ENCODE peak calls at places on chromosomes 7 and 10, in eight cellular contexts. One of them, this sample, is unnamed.

GRCh38 chr10:84205853-84206513 is 11.6 kb downstream of the CDHR1 start:
- DNase-seq in choroid plexus epithelial cell: no peak
- DNase-seq in epithelial cell of esophagus: no peak
- DNase-seq in Kasumi-1: no peak
- DNase-seq in ACHN: no peak
- DNase-seq in activated gamma-delta T cell treated with Interleukin-2 at 50 U/mL for 16 hours: no peak
- DNase-seq in NCI-H1694 treated with DMSO at 0.1 percent for 48 hours: no peak
- DNase-seq in ovary: no peak
- DNase-seq in this sample: no peak

GRCh38 chr7:75931676-75932075 is 16.7 kb downstream of the POR start:
- DNase-seq in choroid plexus epithelial cell: no peak
- DNase-seq in epithelial cell of esophagus: no peak
- DNase-seq in Kasumi-1: no peak
- DNase-seq in ACHN: no peak
- DNase-seq in activated gamma-delta T cell treated with Interleukin-2 at 50 U/mL for 16 hours: no peak
- DNase-seq in NCI-H1694 treated with DMSO at 0.1 percent for 48 hours: peak; percentile 83
- DNase-seq in ovary: no peak
- DNase-seq in this sample: no peak

GRCh38 chr10:110978204-110978603 is 58.8 kb downstream of the SHOC2 start:
- DNase-seq in choroid plexus epithelial cell: peak; percentile 52
- DNase-seq in epithelial cell of esophagus: no peak
- DNase-seq in Kasumi-1: no peak
- DNase-seq in ACHN: no peak
- DNase-seq in activated gamma-delta T cell treated with Interleukin-2 at 50 U/mL for 16 hours: no peak
- DNase-seq in NCI-H1694 treated with DMSO at 0.1 percent for 48 hours: no peak
- DNase-seq in ovary: no peak
- DNase-seq in this sample: no peak

GRCh38 chr10:31942892-31943291 is 14.3 kb upstream of the ARHGAP12 start:
- DNase-seq in choroid plexus epithelial cell: peak; percentile 28
- DNase-seq in epithelial cell of esophagus: peak; percentile 65
- DNase-seq in Kasumi-1: no peak
- DNase-seq in ACHN: no peak
- DNase-seq in activated gamma-delta T cell treated with Interleukin-2 at 50 U/mL for 16 hours: no peak
- DNase-seq in NCI-H1694 treated with DMSO at 0.1 percent for 48 hours: no peak
- DNase-seq in ovary: no peak
- DNase-seq in this sample: no peak

GRCh38 chr7:50679218-50680007 is 103.3 kb downstream of the GRB10 start:
- DNase-seq in choroid plexus epithelial cell: peak; percentile 70
- DNase-seq in epithelial cell of esophagus: peak; percentile 60
- DNase-seq in Kasumi-1: peak; percentile 94
- DNase-seq in ACHN: peak; percentile 64
- DNase-seq in activated gamma-delta T cell treated with Interleukin-2 at 50 U/mL for 16 hours: no peak
- DNase-seq in NCI-H1694 treated with DMSO at 0.1 percent for 48 hours: peak; percentile 88
- DNase-seq in ovary: no peak
- DNase-seq in this sample: no peak

GRCh38 chr10:78462728-78463228 is 429.1 kb downstream of the RPS24 start:
- DNase-seq in choroid plexus epithelial cell: no peak
- DNase-seq in epithelial cell of esophagus: no peak
- DNase-seq in Kasumi-1: no peak
- DNase-seq in ACHN: no peak
- DNase-seq in activated gamma-delta T cell treated with Interleukin-2 at 50 U/mL for 16 hours: no peak
- DNase-seq in NCI-H1694 treated with DMSO at 0.1 percent for 48 hours: no peak
- DNase-seq in ovary: peak; percentile 8
- DNase-seq in this sample: no peak

GRCh38 chr7:116998567-116998966 is 45.3 kb downstream of the ST7 start:
- DNase-seq in choroid plexus epithelial cell: peak; percentile 26
- DNase-seq in epithelial cell of esophagus: no peak
- DNase-seq in Kasumi-1: no peak
- DNase-seq in ACHN: no peak
- DNase-seq in activated gamma-delta T cell treated with Interleukin-2 at 50 U/mL for 16 hours: no peak
- DNase-seq in NCI-H1694 treated with DMSO at 0.1 percent for 48 hours: no peak
- DNase-seq in ovary: no peak
- DNase-seq in this sample: no peak

GRCh38 chr10:12194752-12195271 is 879 bp downstream of the NUDT5 start:
- DNase-seq in choroid plexus epithelial cell: peak; percentile 49
- DNase-seq in epithelial cell of esophagus: peak; percentile 44
- DNase-seq in Kasumi-1: peak; percentile 44
- DNase-seq in ACHN: peak; percentile 29
- DNase-seq in activated gamma-delta T cell treated with Interleukin-2 at 50 U/mL for 16 hours: peak; percentile 16
- DNase-seq in NCI-H1694 treated with DMSO at 0.1 percent for 48 hours: no peak
- DNase-seq in ovary: peak; percentile 49
- DNase-seq in this sample: no peak

GRCh38 chr10:118808601-118809371 is 54.0 kb upstream of the CACUL1 start:
- DNase-seq in choroid plexus epithelial cell: no peak
- DNase-seq in epithelial cell of esophagus: no peak
- DNase-seq in Kasumi-1: no peak
- DNase-seq in ACHN: no peak
- DNase-seq in activated gamma-delta T cell treated with Interleukin-2 at 50 U/mL for 16 hours: no peak
- DNase-seq in NCI-H1694 treated with DMSO at 0.1 percent for 48 hours: no peak
- DNase-seq in ovary: no peak
- DNase-seq in this sample: no peak

GRCh38 chr7:102728-103127 is 89.6 kb upstream of the FAM20C start:
- DNase-seq in choroid plexus epithelial cell: no peak
- DNase-seq in epithelial cell of esophagus: no peak
- DNase-seq in Kasumi-1: no peak
- DNase-seq in ACHN: no peak
- DNase-seq in activated gamma-delta T cell treated with Interleukin-2 at 50 U/mL for 16 hours: no peak
- DNase-seq in NCI-H1694 treated with DMSO at 0.1 percent for 48 hours: no peak
- DNase-seq in ovary: no peak
- DNase-seq in this sample: no peak

GRCh38 chr7:158362912-158363905 is 224.4 kb downstream of the PTPRN2 start:
- DNase-seq in choroid plexus epithelial cell: no peak
- DNase-seq in epithelial cell of esophagus: no peak
- DNase-seq in Kasumi-1: no peak
- DNase-seq in ACHN: no peak
- DNase-seq in activated gamma-delta T cell treated with Interleukin-2 at 50 U/mL for 16 hours: no peak
- DNase-seq in NCI-H1694 treated with DMSO at 0.1 percent for 48 hours: no peak
- DNase-seq in ovary: no peak
- DNase-seq in this sample: no peak

GRCh38 chr7:37251222-37251621 is 197.4 kb downstream of the ELMO1 start:
- DNase-seq in choroid plexus epithelial cell: no peak
- DNase-seq in epithelial cell of esophagus: no peak
- DNase-seq in Kasumi-1: peak; percentile 12
- DNase-seq in ACHN: no peak
- DNase-seq in activated gamma-delta T cell treated with Interleukin-2 at 50 U/mL for 16 hours: no peak
- DNase-seq in NCI-H1694 treated with DMSO at 0.1 percent for 48 hours: no peak
- DNase-seq in ovary: no peak
- DNase-seq in this sample: no peak

GRCh38 chr7:115019882-115020605 is 98.2 kb downstream of the MDFIC start:
- DNase-seq in choroid plexus epithelial cell: no peak
- DNase-seq in epithelial cell of esophagus: no peak
- DNase-seq in Kasumi-1: peak; percentile 72
- DNase-seq in ACHN: no peak
- DNase-seq in activated gamma-delta T cell treated with Interleukin-2 at 50 U/mL for 16 hours: no peak
- DNase-seq in NCI-H1694 treated with DMSO at 0.1 percent for 48 hours: no peak
- DNase-seq in ovary: no peak
- DNase-seq in this sample: no peak

GRCh38 chr7:137985253-137985896 is 16.5 kb downstream of the CREB3L2 start:
- DNase-seq in choroid plexus epithelial cell: peak; percentile 91
- DNase-seq in epithelial cell of esophagus: no peak
- DNase-seq in Kasumi-1: no peak
- DNase-seq in ACHN: no peak
- DNase-seq in activated gamma-delta T cell treated with Interleukin-2 at 50 U/mL for 16 hours: no peak
- DNase-seq in NCI-H1694 treated with DMSO at 0.1 percent for 48 hours: no peak
- DNase-seq in ovary: no peak
- DNase-seq in this sample: no peak

GRCh38 chr10:44391981-44392380 is 7.1 kb upstream of the CXCL12 start:
- DNase-seq in choroid plexus epithelial cell: no peak
- DNase-seq in epithelial cell of esophagus: no peak
- DNase-seq in Kasumi-1: no peak
- DNase-seq in ACHN: no peak
- DNase-seq in activated gamma-delta T cell treated with Interleukin-2 at 50 U/mL for 16 hours: no peak
- DNase-seq in NCI-H1694 treated with DMSO at 0.1 percent for 48 hours: no peak
- DNase-seq in ovary: no peak
- DNase-seq in this sample: no peak

GRCh38 chr7:117829450-117829849 is 43.8 kb downstream of the CTTNBP2 start:
- DNase-seq in choroid plexus epithelial cell: no peak
- DNase-seq in epithelial cell of esophagus: no peak
- DNase-seq in Kasumi-1: no peak
- DNase-seq in ACHN: no peak
- DNase-seq in activated gamma-delta T cell treated with Interleukin-2 at 50 U/mL for 16 hours: no peak
- DNase-seq in NCI-H1694 treated with DMSO at 0.1 percent for 48 hours: no peak
- DNase-seq in ovary: no peak
- DNase-seq in this sample: no peak

GRCh38 chr7:53003653-53004445 is 31.6 kb upstream of the POM121L12 start:
- DNase-seq in choroid plexus epithelial cell: no peak
- DNase-seq in epithelial cell of esophagus: no peak
- DNase-seq in Kasumi-1: no peak
- DNase-seq in ACHN: no peak
- DNase-seq in activated gamma-delta T cell treated with Interleukin-2 at 50 U/mL for 16 hours: no peak
- DNase-seq in NCI-H1694 treated with DMSO at 0.1 percent for 48 hours: no peak
- DNase-seq in ovary: no peak
- DNase-seq in this sample: no peak

GRCh38 chr10:110912374-110912773 is 6.6 kb downstream of the BBIP1 start:
- DNase-seq in choroid plexus epithelial cell: peak; percentile 73
- DNase-seq in epithelial cell of esophagus: no peak
- DNase-seq in Kasumi-1: no peak
- DNase-seq in ACHN: no peak
- DNase-seq in activated gamma-delta T cell treated with Interleukin-2 at 50 U/mL for 16 hours: no peak
- DNase-seq in NCI-H1694 treated with DMSO at 0.1 percent for 48 hours: no peak
- DNase-seq in ovary: no peak
- DNase-seq in this sample: no peak

GRCh38 chr7:134046594-134047128 is 80.5 kb upstream of the LRGUK start:
- DNase-seq in choroid plexus epithelial cell: no peak
- DNase-seq in epithelial cell of esophagus: no peak
- DNase-seq in Kasumi-1: no peak
- DNase-seq in ACHN: no peak
- DNase-seq in activated gamma-delta T cell treated with Interleukin-2 at 50 U/mL for 16 hours: no peak
- DNase-seq in NCI-H1694 treated with DMSO at 0.1 percent for 48 hours: no peak
- DNase-seq in ovary: no peak
- DNase-seq in this sample: no peak

GRCh38 chr10:85791846-85792532 is 574.6 kb downstream of the GRID1 start:
- DNase-seq in choroid plexus epithelial cell: peak; percentile 8
- DNase-seq in epithelial cell of esophagus: peak; percentile 44
- DNase-seq in Kasumi-1: no peak
- DNase-seq in ACHN: peak; percentile 8
- DNase-seq in activated gamma-delta T cell treated with Interleukin-2 at 50 U/mL for 16 hours: no peak
- DNase-seq in NCI-H1694 treated with DMSO at 0.1 percent for 48 hours: no peak
- DNase-seq in ovary: no peak
- DNase-seq in this sample: no peak

GRCh38 chr7:35463751-35464150 is 209.9 kb upstream of the TBX20 start:
- DNase-seq in choroid plexus epithelial cell: no peak
- DNase-seq in epithelial cell of esophagus: no peak
- DNase-seq in Kasumi-1: peak; percentile 13
- DNase-seq in ACHN: no peak
- DNase-seq in activated gamma-delta T cell treated with Interleukin-2 at 50 U/mL for 16 hours: no peak
- DNase-seq in NCI-H1694 treated with DMSO at 0.1 percent for 48 hours: no peak
- DNase-seq in ovary: no peak
- DNase-seq in this sample: peak; percentile 56

GRCh38 chr7:2758673-2759603 is 70.9 kb downstream of the AMZ1 start:
- DNase-seq in choroid plexus epithelial cell: no peak
- DNase-seq in epithelial cell of esophagus: peak; percentile 44
- DNase-seq in Kasumi-1: no peak
- DNase-seq in ACHN: peak; percentile 41
- DNase-seq in activated gamma-delta T cell treated with Interleukin-2 at 50 U/mL for 16 hours: no peak
- DNase-seq in NCI-H1694 treated with DMSO at 0.1 percent for 48 hours: no peak
- DNase-seq in ovary: no peak
- DNase-seq in this sample: no peak

GRCh38 chr7:15685358-15686181 is 913 bp downstream of the MEOX2 start:
- DNase-seq in choroid plexus epithelial cell: peak; percentile 26
- DNase-seq in epithelial cell of esophagus: peak; percentile 21
- DNase-seq in Kasumi-1: no peak
- DNase-seq in ACHN: no peak
- DNase-seq in activated gamma-delta T cell treated with Interleukin-2 at 50 U/mL for 16 hours: no peak
- DNase-seq in NCI-H1694 treated with DMSO at 0.1 percent for 48 hours: no peak
- DNase-seq in ovary: peak; percentile 44
- DNase-seq in this sample: no peak

GRCh38 chr7:157521752-157522151 is 184.9 kb downstream of the DNAJB6 start:
- DNase-seq in choroid plexus epithelial cell: no peak
- DNase-seq in epithelial cell of esophagus: no peak
- DNase-seq in Kasumi-1: no peak
- DNase-seq in ACHN: no peak
- DNase-seq in activated gamma-delta T cell treated with Interleukin-2 at 50 U/mL for 16 hours: peak; percentile 1
- DNase-seq in NCI-H1694 treated with DMSO at 0.1 percent for 48 hours: no peak
- DNase-seq in ovary: no peak
- DNase-seq in this sample: no peak

GRCh38 chr7:158811894-158812293 is 17.4 kb downstream of the ESYT2 start:
- DNase-seq in choroid plexus epithelial cell: no peak
- DNase-seq in epithelial cell of esophagus: no peak
- DNase-seq in Kasumi-1: no peak
- DNase-seq in ACHN: no peak
- DNase-seq in activated gamma-delta T cell treated with Interleukin-2 at 50 U/mL for 16 hours: no peak
- DNase-seq in NCI-H1694 treated with DMSO at 0.1 percent for 48 hours: no peak
- DNase-seq in ovary: no peak
- DNase-seq in this sample: no peak

GRCh38 chr10:123044391-123044790 is 35.6 kb downstream of the ACADSB start:
- DNase-seq in choroid plexus epithelial cell: peak; percentile 31
- DNase-seq in epithelial cell of esophagus: peak; percentile 25
- DNase-seq in Kasumi-1: peak; percentile 69
- DNase-seq in ACHN: peak; percentile 37
- DNase-seq in activated gamma-delta T cell treated with Interleukin-2 at 50 U/mL for 16 hours: no peak
- DNase-seq in NCI-H1694 treated with DMSO at 0.1 percent for 48 hours: peak; percentile 5
- DNase-seq in ovary: no peak
- DNase-seq in this sample: no peak

GRCh38 chr7:137818036-137818435 is 28.7 kb downstream of the DGKI start:
- DNase-seq in choroid plexus epithelial cell: peak; percentile 25
- DNase-seq in epithelial cell of esophagus: no peak
- DNase-seq in Kasumi-1: no peak
- DNase-seq in ACHN: no peak
- DNase-seq in activated gamma-delta T cell treated with Interleukin-2 at 50 U/mL for 16 hours: no peak
- DNase-seq in NCI-H1694 treated with DMSO at 0.1 percent for 48 hours: no peak
- DNase-seq in ovary: no peak
- DNase-seq in this sample: no peak

GRCh38 chr10:20492447-20492846 is 404.7 kb downstream of the NEBL start:
- DNase-seq in choroid plexus epithelial cell: no peak
- DNase-seq in epithelial cell of esophagus: no peak
- DNase-seq in Kasumi-1: peak; percentile 23
- DNase-seq in ACHN: no peak
- DNase-seq in activated gamma-delta T cell treated with Interleukin-2 at 50 U/mL for 16 hours: no peak
- DNase-seq in NCI-H1694 treated with DMSO at 0.1 percent for 48 hours: no peak
- DNase-seq in ovary: no peak
- DNase-seq in this sample: peak; percentile 20

GRCh38 chr10:111222961-111223360 is 146.1 kb downstream of the ADRA2A start:
- DNase-seq in choroid plexus epithelial cell: no peak
- DNase-seq in epithelial cell of esophagus: no peak
- DNase-seq in Kasumi-1: no peak
- DNase-seq in ACHN: no peak
- DNase-seq in activated gamma-delta T cell treated with Interleukin-2 at 50 U/mL for 16 hours: no peak
- DNase-seq in NCI-H1694 treated with DMSO at 0.1 percent for 48 hours: no peak
- DNase-seq in ovary: no peak
- DNase-seq in this sample: no peak

GRCh38 chr10:98224509-98224908 is 43.5 kb downstream of the LOXL4 start:
- DNase-seq in choroid plexus epithelial cell: peak; percentile 10
- DNase-seq in epithelial cell of esophagus: no peak
- DNase-seq in Kasumi-1: no peak
- DNase-seq in ACHN: no peak
- DNase-seq in activated gamma-delta T cell treated with Interleukin-2 at 50 U/mL for 16 hours: no peak
- DNase-seq in NCI-H1694 treated with DMSO at 0.1 percent for 48 hours: no peak
- DNase-seq in ovary: no peak
- DNase-seq in this sample: no peak

GRCh38 chr7:2437136-2437535 is 33.7 kb downstream of the CHST12 start:
- DNase-seq in choroid plexus epithelial cell: no peak
- DNase-seq in epithelial cell of esophagus: peak; percentile 53
- DNase-seq in Kasumi-1: no peak
- DNase-seq in ACHN: no peak
- DNase-seq in activated gamma-delta T cell treated with Interleukin-2 at 50 U/mL for 16 hours: no peak
- DNase-seq in NCI-H1694 treated with DMSO at 0.1 percent for 48 hours: no peak
- DNase-seq in ovary: no peak
- DNase-seq in this sample: no peak

GRCh38 chr7:80279760-80280159 is 145.1 kb downstream of the GNAI1 start:
- DNase-seq in choroid plexus epithelial cell: peak; percentile 58
- DNase-seq in epithelial cell of esophagus: no peak
- DNase-seq in Kasumi-1: no peak
- DNase-seq in ACHN: no peak
- DNase-seq in activated gamma-delta T cell treated with Interleukin-2 at 50 U/mL for 16 hours: no peak
- DNase-seq in NCI-H1694 treated with DMSO at 0.1 percent for 48 hours: no peak
- DNase-seq in ovary: peak; percentile 71
- DNase-seq in this sample: no peak

GRCh38 chr10:29377333-29377961 is 88.6 kb downstream of the LYZL1 start:
- DNase-seq in choroid plexus epithelial cell: peak; percentile 62
- DNase-seq in epithelial cell of esophagus: peak; percentile 38
- DNase-seq in Kasumi-1: peak; percentile 84
- DNase-seq in ACHN: peak; percentile 31
- DNase-seq in activated gamma-delta T cell treated with Interleukin-2 at 50 U/mL for 16 hours: no peak
- DNase-seq in NCI-H1694 treated with DMSO at 0.1 percent for 48 hours: peak; percentile 29
- DNase-seq in ovary: no peak
- DNase-seq in this sample: no peak

GRCh38 chr7:50805425-50806130 is 22.9 kb upstream of the GRB10 start:
- DNase-seq in choroid plexus epithelial cell: no peak
- DNase-seq in epithelial cell of esophagus: peak; percentile 53
- DNase-seq in Kasumi-1: no peak
- DNase-seq in ACHN: no peak
- DNase-seq in activated gamma-delta T cell treated with Interleukin-2 at 50 U/mL for 16 hours: no peak
- DNase-seq in NCI-H1694 treated with DMSO at 0.1 percent for 48 hours: no peak
- DNase-seq in ovary: no peak
- DNase-seq in this sample: no peak